ENCODE peak calls at places on chromosomes 3 and 15, in six cellular contexts. I, B, Q, L, D and A are unnamed samples.
A peak's percentile ranks its signal among the peaks of the same experiment; 100 is the strongest.

GRCh38 chr3:50515565-50516047 is 12.2 kb upstream of the CACNA2D2 start:
- DNase-seq in I (no peak), B (no peak), Q (peak; percentile 46), L (no peak), D (no peak), A (no peak)

GRCh38 chr3:20080956-20081554 is 40.8 kb downstream of the KAT2B start:
- DNase-seq in I (peak; percentile 16), B (peak; percentile 94), Q (peak; percentile 84), L (peak; percentile 68), D (no peak), A (no peak)

GRCh38 chr3:18134386-18135082 is 290.6 kb downstream of the SATB1 start:
- DNase-seq in I (peak; percentile 82), B (no peak), Q (no peak), L (no peak), D (no peak), A (peak; percentile 39)

GRCh38 chr15:57436961-57437360 is 60.7 kb downstream of the CGNL1 start:
- DNase-seq in I (no peak), B (no peak), Q (no peak), L (no peak), D (no peak), A (no peak)

GRCh38 chr3:194761384-194761783 is 75.7 kb downstream of the FAM43A start:
- DNase-seq in I (no peak), B (no peak), Q (peak; percentile 40), L (no peak), D (no peak), A (no peak)

GRCh38 chr15:45732544-45733130 is 97.8 kb downstream of the SQOR start:
- DNase-seq in I (no peak), B (no peak), Q (peak; percentile 34), L (peak; percentile 37), D (no peak), A (no peak)

GRCh38 chr3:52494446-52494845 is 692 bp upstream of the STAB1 start:
- DNase-seq in I (no peak), B (no peak), Q (no peak), L (no peak), D (no peak), A (no peak)

GRCh38 chr15:32908921-32909320 is 191.1 kb downstream of the GREM1 start:
- DNase-seq in I (peak; percentile 5), B (no peak), Q (no peak), L (no peak), D (no peak), A (no peak)

GRCh38 chr3:72376917-72377710 is 471.1 kb downstream of the SHQ1 start:
- DNase-seq in I (no peak), B (no peak), Q (no peak), L (no peak), D (no peak), A (no peak)

GRCh38 chr15:29103825-29104565 is 165.6 kb downstream of the NSMCE3 start:
- DNase-seq in I (peak; percentile 70), B (no peak), Q (peak; percentile 68), L (peak; percentile 44), D (peak; percentile 70), A (peak; percentile 7)

GRCh38 chr15:36612063-36612788 is 32.8 kb downstream of the CDIN1 start:
- DNase-seq in I (peak; percentile 91), B (no peak), Q (no peak), L (no peak), D (no peak), A (peak; percentile 47)

GRCh38 chr3:81434171-81434570 is 327.3 kb downstream of the GBE1 start:
- DNase-seq in I (no peak), B (no peak), Q (no peak), L (no peak), D (no peak), A (no peak)

GRCh38 chr3:119527731-119528130 is 29.4 kb downstream of the TIMMDC1 start:
- DNase-seq in I (no peak), B (no peak), Q (no peak), L (no peak), D (no peak), A (no peak)
- TF ChIP-seq CTCF in I (no peak), B (no peak), Q (no peak), L (no peak), D (no peak), A (no peak)

GRCh38 chr15:92809880-92810361 is 90.2 kb upstream of the CHD2 start:
- DNase-seq in I (peak; percentile 49), B (no peak), Q (no peak), L (no peak), D (no peak), A (no peak)

GRCh38 chr15:92808611-92809063 is 91.5 kb upstream of the CHD2 start:
- DNase-seq in I (peak; percentile 78), B (peak; percentile 41), Q (peak; percentile 51), L (no peak), D (no peak), A (no peak)

GRCh38 chr15:92807971-92808571 is 92.1 kb upstream of the CHD2 start:
- DNase-seq in I (peak; percentile 49), B (no peak), Q (no peak), L (no peak), D (no peak), A (no peak)

GRCh38 chr15:92810418-92811138 is 89.5 kb upstream of the CHD2 start:
- DNase-seq in I (peak; percentile 76), B (peak; percentile 41), Q (peak; percentile 83), L (no peak), D (no peak), A (no peak)

GRCh38 chr15:92809064-92809879 is 90.9 kb upstream of the CHD2 start:
- DNase-seq in I (peak; percentile 95), B (peak; percentile 97), Q (peak; percentile 98), L (peak; percentile 99), D (peak; percentile 97), A (peak; percentile 82)
- H3K4me3 ChIP-seq in I (peak overlapping the region; percentile 55), B (peak overlapping the region; percentile 61), Q (peak overlapping the region; percentile 75), L (peak overlapping the region; percentile 55), D (peak overlapping the region; percentile 41), A (peak overlapping the region; percentile 57)

DNA sequence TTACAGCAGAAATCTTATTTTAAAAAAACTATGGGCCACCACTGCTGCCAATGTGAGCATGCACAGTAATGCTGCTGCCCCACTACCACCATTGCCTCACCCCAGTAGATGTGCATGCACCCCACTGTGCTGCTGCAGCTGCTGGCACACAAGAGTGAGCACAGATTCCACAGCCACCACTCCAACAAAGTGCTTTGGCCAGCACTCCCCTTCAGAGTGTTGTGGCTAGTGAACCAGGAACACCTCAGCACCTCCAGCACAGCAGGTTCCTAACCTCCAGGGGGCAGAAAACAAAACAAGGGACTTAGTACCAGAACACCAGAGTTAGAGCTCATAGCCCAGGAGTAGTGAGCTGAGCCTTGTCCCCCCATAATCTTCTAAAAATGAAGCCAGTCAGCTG is 629.6 kb downstream of the PYDC2 start:
- DNase-seq in I (no peak), B (no peak), Q (no peak), L (no peak), D (no peak), A (no peak)
- TF ChIP-seq CTCF in I (no peak), B (no peak), Q (no peak), L (no peak), D (no peak), A (no peak)

GRCh38 chr15:69032703-69033373 is 18.3 kb downstream of the NOX5 start:
- DNase-seq in I (no peak), B (no peak), Q (no peak), L (no peak), D (no peak), A (no peak)

GRCh38 chr15:69035205-69035917 is 20.9 kb downstream of the NOX5 start:
- DNase-seq in I (no peak), B (no peak), Q (no peak), L (peak; percentile 56), D (peak; percentile 69), A (no peak)

GRCh38 chr15:69034352-69034751 is 19.9 kb downstream of the NOX5 start:
- DNase-seq in I (peak; percentile 89), B (no peak), Q (no peak), L (no peak), D (no peak), A (peak; percentile 75)

GRCh38 chr15:69031013-69032001 is 16.8 kb downstream of the NOX5 start:
- DNase-seq in I (peak; percentile 42), B (no peak), Q (peak; percentile 24), L (peak; percentile 41), D (peak; percentile 82), A (no peak)

DNA sequence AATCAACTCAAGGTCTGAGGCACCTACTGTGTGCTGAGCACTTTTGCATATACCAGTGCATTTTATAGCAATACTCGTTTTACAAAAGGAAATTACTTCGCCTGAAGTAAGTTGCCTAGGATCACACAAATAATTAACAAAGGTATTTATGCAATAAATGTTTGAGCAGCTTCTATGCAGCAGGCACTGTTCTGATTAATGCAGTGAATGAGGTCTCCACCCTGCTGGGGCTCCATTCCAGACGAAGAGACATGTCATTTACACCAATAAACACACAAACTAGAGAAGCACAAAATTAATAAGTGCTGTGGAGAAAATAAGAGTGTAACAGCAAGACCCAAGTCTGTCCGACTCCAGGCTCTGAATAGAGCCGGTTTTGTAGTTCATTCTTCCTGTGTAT is 17.5 kb downstream of the NOX5 start:
- DNase-seq in I (no peak), B (no peak), Q (no peak), L (no peak), D (no peak), A (no peak)
- H3K4me3 ChIP-seq in I (peak overlapping the region; percentile 25), B (peak overlapping the region; percentile 27), Q (peak overlapping the region; percentile 58), L (peak overlapping the region; percentile 31), D (peak overlapping the region; percentile 47), A (no peak overlapping the region)

GRCh38 chr3:97662808-97663207 is 101.8 kb upstream of the ARL6 start:
- DNase-seq in I (no peak), B (no peak), Q (no peak), L (no peak), D (no peak), A (no peak)

GRCh38 chr3:97662264-97662663 is 102.3 kb upstream of the ARL6 start:
- DNase-seq in I (no peak), B (no peak), Q (no peak), L (no peak), D (no peak), A (no peak)

DNA sequence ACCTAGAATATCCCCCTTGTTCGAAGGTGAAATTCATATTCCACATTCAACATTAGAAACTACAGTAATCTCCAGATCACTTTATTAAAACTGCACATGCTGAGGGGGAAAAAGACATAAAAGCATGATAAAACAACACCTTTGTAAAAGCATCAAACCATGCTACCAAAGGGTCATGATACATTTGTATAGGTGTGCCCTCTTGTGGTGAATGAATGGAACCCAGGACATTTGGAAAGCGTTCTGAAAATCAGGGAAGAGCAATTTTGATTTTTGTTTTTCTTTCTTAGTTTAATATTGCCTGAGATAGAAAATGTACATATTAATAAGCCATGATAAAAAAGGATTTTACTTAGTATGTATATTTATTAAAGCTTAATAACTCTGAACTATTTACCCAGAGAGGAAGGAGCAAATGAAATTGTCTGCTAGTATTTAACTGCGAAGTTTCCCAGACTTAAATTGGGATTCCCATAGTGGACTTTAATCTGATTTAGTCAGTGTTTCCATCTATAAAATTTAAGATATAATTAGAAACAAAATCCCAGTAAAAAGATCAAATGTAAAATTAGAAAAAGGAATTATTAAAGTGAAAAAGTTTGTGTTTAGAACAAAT is 105.8 kb upstream of the ARL6 start:
- DNase-seq in I (peak; percentile 20), B (no peak), Q (no peak), L (no peak), D (peak; percentile 1), A (no peak)
- TF ChIP-seq CTCF in I (peak; percentile 69), B (no peak), Q (peak; percentile 50), L (no peak), D (peak; percentile 72), A (peak; percentile 38)